ENCODE peak calls at places on chromosomes 11 and 22, in four cellular contexts. One of them, this sample, is unnamed.

GRCh38 chr22:27686534-27686933 is 115.0 kb downstream of the MN1 start:
- DNase-seq in K562: peak; percentile 37
- DNase-seq in HepG2: peak; percentile 39
- DNase-seq in SK-N-SH: no peak
- DNase-seq in this sample: no peak

GRCh38 chr11:130599073-130599654 is 150.7 kb downstream of the ADAMTS15 start:
- DNase-seq in K562: no peak
- DNase-seq in SK-N-SH: no peak
- DNase-seq in HepG2: no peak
- DNase-seq in this sample: no peak

GRCh38 chr11:72962084-72962483 is 147.9 kb downstream of the ATG16L2 start:
- DNase-seq in HepG2: no peak
- DNase-seq in SK-N-SH: no peak
- DNase-seq in K562: no peak
- DNase-seq in this sample: no peak

GRCh38 chr11:73869234-73869949 is 7.3 kb downstream of the COA4 start:
- DNase-seq in HepG2: no peak
- DNase-seq in K562: no peak
- DNase-seq in SK-N-SH: no peak
- DNase-seq in this sample: no peak

GRCh38 chr11:75966546-75967287 is 151.7 kb downstream of the UVRAG start:
- DNase-seq in SK-N-SH: no peak
- DNase-seq in HepG2: no peak
- DNase-seq in K562: no peak
- DNase-seq in this sample: no peak

GRCh38 chr11:30917859-30918478 is 331.8 kb upstream of the MPPED2 start:
- DNase-seq in K562: peak; percentile 50
- DNase-seq in SK-N-SH: peak; percentile 36
- DNase-seq in HepG2: peak; percentile 40
- DNase-seq in this sample: no peak

GRCh38 chr11:19382131-19382611 is 141.4 kb upstream of the E2F8 start:
- DNase-seq in HepG2: no peak
- DNase-seq in SK-N-SH: no peak
- DNase-seq in K562: no peak
- DNase-seq in this sample: no peak

GRCh38 chr11:27282806-27283205 is 80.2 kb downstream of the CCDC34 start:
- DNase-seq in K562: peak; percentile 21
- DNase-seq in HepG2: no peak
- DNase-seq in SK-N-SH: no peak
- DNase-seq in this sample: no peak

GRCh38 chr11:71458146-71459070 is 5.4 kb downstream of the NADSYN1 start:
- DNase-seq in K562: no peak
- DNase-seq in HepG2: no peak
- DNase-seq in SK-N-SH: no peak
- DNase-seq in this sample: no peak

GRCh38 chr22:46972256-46972655 is 209.8 kb downstream of the TBC1D22A start:
- DNase-seq in HepG2: no peak
- DNase-seq in K562: no peak
- DNase-seq in SK-N-SH: no peak
- DNase-seq in this sample: no peak

GRCh38 chr11:65524747-65525658 is at the start of gene SCYL1:
- DNase-seq in K562: peak; percentile 74
- DNase-seq in HepG2: no peak
- DNase-seq in SK-N-SH: peak; percentile 99
- DNase-seq in this sample: peak; percentile 78

GRCh38 chr11:111949519-111950426 is 12.6 kb downstream of the DIXDC1 start:
- DNase-seq in SK-N-SH: no peak
- DNase-seq in HepG2: no peak
- DNase-seq in K562: peak; percentile 56
- DNase-seq in this sample: no peak

GRCh38 chr11:10498426-10499250 is 42.3 kb downstream of the RNF141 start:
- DNase-seq in K562: no peak
- DNase-seq in SK-N-SH: no peak
- DNase-seq in HepG2: no peak
- DNase-seq in this sample: no peak

GRCh38 chr11:119782021-119782420 is 53.0 kb upstream of the NECTIN1 start:
- DNase-seq in K562: no peak
- DNase-seq in SK-N-SH: no peak
- DNase-seq in HepG2: no peak
- DNase-seq in this sample: peak; percentile 44

GRCh38 chr11:65110354-65110861 is 1.3 kb upstream of the TM7SF2 start:
- DNase-seq in SK-N-SH: peak; percentile 91
- DNase-seq in HepG2: peak; percentile 68
- DNase-seq in K562: peak; percentile 88
- DNase-seq in this sample: peak; percentile 98

GRCh38 chr11:113730887-113731726 is 25.0 kb upstream of the TMPRSS5 start:
- DNase-seq in K562: peak; percentile 80
- DNase-seq in HepG2: peak; percentile 47
- DNase-seq in SK-N-SH: peak; percentile 62
- DNase-seq in this sample: peak; percentile 43

GRCh38 chr11:75386912-75387311 is 12.4 kb upstream of the RPS3 start:
- DNase-seq in K562: no peak
- DNase-seq in SK-N-SH: no peak
- DNase-seq in HepG2: no peak
- DNase-seq in this sample: no peak

GRCh38 chr22:39748877-39749276 is 144.7 kb downstream of the ENTHD1 start:
- DNase-seq in SK-N-SH: no peak
- DNase-seq in HepG2: no peak
- DNase-seq in K562: no peak
- DNase-seq in this sample: no peak

GRCh38 chr11:127002669-127003259 is 2.2 kb upstream of the KIRREL3 start:
- DNase-seq in K562: no peak
- DNase-seq in HepG2: no peak
- DNase-seq in SK-N-SH: no peak
- DNase-seq in this sample: no peak

GRCh38 chr11:116373545-116373944 is 399.2 kb downstream of the BUD13 start:
- DNase-seq in SK-N-SH: no peak
- DNase-seq in HepG2: no peak
- DNase-seq in K562: no peak
- DNase-seq in this sample: no peak

GRCh38 chr22:19885841-19886592 is 31.3 kb upstream of the GNB1L start:
- DNase-seq in SK-N-SH: no peak
- DNase-seq in K562: no peak
- DNase-seq in HepG2: no peak
- DNase-seq in this sample: peak; percentile 7

GRCh38 chr11:48081151-48082010 is 101.0 kb downstream of the PTPRJ start:
- DNase-seq in K562: no peak
- DNase-seq in SK-N-SH: no peak
- DNase-seq in HepG2: no peak
- DNase-seq in this sample: no peak

GRCh38 chr22:34414467-34415440 is 494.5 kb upstream of the LARGE1 start:
- DNase-seq in HepG2: peak; percentile 84
- DNase-seq in SK-N-SH: peak; percentile 21
- DNase-seq in K562: peak; percentile 41
- DNase-seq in this sample: peak; percentile 80

GRCh38 chr11:133827556-133827955 is 17.8 kb downstream of the SPATA19 start:
- DNase-seq in HepG2: no peak
- DNase-seq in SK-N-SH: no peak
- DNase-seq in K562: no peak
- DNase-seq in this sample: no peak

GRCh38 chr22:43919106-43919965 is 4.3 kb upstream of the PNPLA3 start:
- DNase-seq in SK-N-SH: peak; percentile 12
- DNase-seq in HepG2: no peak
- DNase-seq in K562: no peak
- DNase-seq in this sample: no peak

DNA sequence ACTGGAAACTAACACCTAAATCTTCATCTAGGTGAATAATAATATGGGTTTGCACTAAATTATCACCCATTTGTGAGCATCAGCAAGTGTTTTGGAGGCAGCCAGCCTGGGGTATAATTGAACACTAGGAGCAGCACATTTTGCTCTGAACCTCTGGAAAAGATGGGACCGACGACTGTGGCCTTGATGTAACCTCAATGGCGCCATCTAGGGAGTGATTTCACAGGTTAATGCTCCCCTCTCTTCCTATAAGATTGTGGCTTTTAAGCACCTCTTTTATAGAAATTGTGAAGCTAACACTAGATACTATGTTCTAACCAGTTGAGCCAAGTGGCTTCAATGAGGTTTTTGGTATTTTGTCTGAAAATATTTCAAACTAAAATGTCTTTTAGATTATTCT is 203.7 kb downstream of the NELL1 start:
- DNase-seq in K562: peak; percentile 32
- DNase-seq in SK-N-SH: peak; percentile 64
- DNase-seq in HepG2: peak; percentile 49
- DNase-seq in this sample: peak; percentile 61
- TF ChIP-seq CTCF in K562: peak; percentile 12
- TF ChIP-seq CTCF in SK-N-SH: peak; percentile 23
- TF ChIP-seq CTCF in HepG2: peak; percentile 32
- TF ChIP-seq CTCF in this sample: peak; percentile 46

GRCh38 chr22:48961705-48962104 is 866.0 kb downstream of the BRD1 start:
- DNase-seq in SK-N-SH: no peak
- DNase-seq in K562: no peak
- DNase-seq in HepG2: no peak
- DNase-seq in this sample: no peak
- TF ChIP-seq FOXJ3 in SK-N-SH: no peak
- TF ChIP-seq FOXJ3 in K562: no peak
- TF ChIP-seq FOXJ3 in HepG2: no peak
- TF ChIP-seq FOXJ3 in this sample: no peak

DNA sequence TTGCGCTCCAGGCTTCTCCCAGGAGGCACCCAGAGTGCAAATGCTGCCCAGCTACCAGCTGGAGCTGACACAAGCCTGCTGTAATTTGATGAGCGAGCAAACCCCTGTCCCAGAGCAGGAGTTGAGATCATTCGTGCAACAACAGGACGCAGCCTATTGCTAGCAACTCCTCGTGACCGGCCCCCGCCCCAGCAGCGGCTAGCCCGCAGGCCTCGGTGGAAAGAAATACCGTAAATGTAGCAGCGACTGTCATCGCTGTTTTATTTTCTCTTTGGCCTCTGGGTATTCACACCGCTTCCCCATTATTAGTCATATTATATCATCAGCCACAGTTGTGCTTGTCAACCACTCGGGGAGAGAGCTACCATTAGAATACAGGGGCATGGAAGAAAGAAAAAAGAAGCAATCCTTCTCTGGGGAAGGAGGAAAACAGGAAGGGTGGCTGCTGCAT is 59.2 kb upstream of the ATXN10 start:
- DNase-seq in HepG2: no peak
- DNase-seq in SK-N-SH: no peak
- DNase-seq in K562: no peak
- DNase-seq in this sample: no peak
- TF ChIP-seq CTCF in HepG2: no peak
- TF ChIP-seq CTCF in SK-N-SH: no peak
- TF ChIP-seq CTCF in K562: no peak
- TF ChIP-seq CTCF in this sample: no peak

GRCh38 chr11:128904872-128905344 is 13.8 kb downstream of the KCNJ5 start:
- DNase-seq in K562: no peak
- DNase-seq in HepG2: no peak
- DNase-seq in SK-N-SH: peak; percentile 85
- DNase-seq in this sample: no peak
- TF ChIP-seq FOXJ3 in K562: no peak
- TF ChIP-seq FOXJ3 in HepG2: no peak
- TF ChIP-seq FOXJ3 in SK-N-SH: no peak
- TF ChIP-seq FOXJ3 in this sample: no peak

DNA sequence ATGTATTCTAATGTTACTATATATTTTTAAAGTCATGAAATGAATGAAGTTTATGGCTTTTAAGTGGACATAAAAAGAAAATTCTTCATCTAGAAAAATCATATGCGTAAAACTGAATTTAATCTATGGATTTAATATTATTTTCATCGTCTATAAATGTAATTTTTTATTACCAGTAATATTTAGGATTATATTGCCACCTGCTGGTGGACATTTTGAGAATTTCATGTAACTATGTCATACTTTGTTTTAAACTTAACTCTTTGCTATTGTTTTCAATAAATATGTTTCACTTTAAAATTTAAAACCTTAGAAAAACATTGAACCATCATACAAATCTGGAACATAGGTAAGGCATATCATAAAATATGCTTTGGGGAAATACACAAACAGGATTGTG is 66.5 kb upstream of the CEP126 start:
- DNase-seq in SK-N-SH: no peak
- DNase-seq in HepG2: peak; percentile 20
- DNase-seq in K562: peak; percentile 6
- DNase-seq in this sample: no peak
- TF ChIP-seq CTCF in SK-N-SH: peak; percentile 68
- TF ChIP-seq CTCF in HepG2: no peak
- TF ChIP-seq CTCF in K562: no peak
- TF ChIP-seq CTCF in this sample: no peak

GRCh38 chr11:128908391-128909246 is 17.5 kb downstream of the KCNJ5 start:
- DNase-seq in K562: no peak
- DNase-seq in HepG2: no peak
- DNase-seq in SK-N-SH: peak; percentile 74
- DNase-seq in this sample: no peak
- TF ChIP-seq FOXJ3 in K562: no peak
- TF ChIP-seq FOXJ3 in HepG2: no peak
- TF ChIP-seq FOXJ3 in SK-N-SH: peak; percentile 26
- TF ChIP-seq FOXJ3 in this sample: no peak

DNA sequence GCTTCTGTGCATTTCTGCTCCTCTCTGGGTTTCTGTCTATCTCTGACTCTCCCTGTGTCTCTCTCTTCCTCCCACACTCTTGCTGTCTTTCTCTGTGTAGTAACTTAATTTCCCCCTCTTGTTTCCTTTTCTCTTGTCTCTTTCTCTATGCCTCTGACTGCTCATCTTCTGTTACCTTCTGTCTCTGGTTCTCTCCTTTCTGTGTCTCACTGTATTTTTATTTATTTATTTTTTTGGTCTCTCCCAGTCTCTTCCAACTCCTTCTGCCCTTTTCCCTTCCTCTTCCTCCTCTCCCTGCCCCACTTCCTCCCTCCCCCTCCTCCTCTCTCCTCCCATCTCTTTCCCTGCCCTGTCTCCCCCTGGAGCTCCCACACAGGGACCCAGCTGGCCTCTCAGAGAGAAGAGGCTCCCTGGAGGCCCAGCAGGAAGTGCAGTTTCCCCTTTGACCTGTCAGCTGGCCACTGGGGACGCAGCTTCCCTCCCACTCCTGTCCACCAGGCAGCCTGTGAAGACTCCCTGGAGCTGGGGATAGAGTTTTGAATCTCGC is 38.3 kb upstream of the MYH9 start:
- DNase-seq in SK-N-SH: peak; percentile 57
- DNase-seq in HepG2: peak; percentile 74
- DNase-seq in K562: peak; percentile 82
- DNase-seq in this sample: no peak
- TF ChIP-seq CTCF in SK-N-SH: no peak
- TF ChIP-seq CTCF in HepG2: peak; percentile 53
- TF ChIP-seq CTCF in K562: peak; percentile 41
- TF ChIP-seq CTCF in this sample: no peak

GRCh38 chr22:32044913-32045312 is 1.9 kb downstream of the SLC5A1 start:
- DNase-seq in HepG2: no peak
- DNase-seq in SK-N-SH: peak; percentile 43
- DNase-seq in K562: no peak
- DNase-seq in this sample: no peak
- TF ChIP-seq FOXJ3 in HepG2: no peak
- TF ChIP-seq FOXJ3 in SK-N-SH: no peak
- TF ChIP-seq FOXJ3 in K562: no peak
- TF ChIP-seq FOXJ3 in this sample: no peak

DNA sequence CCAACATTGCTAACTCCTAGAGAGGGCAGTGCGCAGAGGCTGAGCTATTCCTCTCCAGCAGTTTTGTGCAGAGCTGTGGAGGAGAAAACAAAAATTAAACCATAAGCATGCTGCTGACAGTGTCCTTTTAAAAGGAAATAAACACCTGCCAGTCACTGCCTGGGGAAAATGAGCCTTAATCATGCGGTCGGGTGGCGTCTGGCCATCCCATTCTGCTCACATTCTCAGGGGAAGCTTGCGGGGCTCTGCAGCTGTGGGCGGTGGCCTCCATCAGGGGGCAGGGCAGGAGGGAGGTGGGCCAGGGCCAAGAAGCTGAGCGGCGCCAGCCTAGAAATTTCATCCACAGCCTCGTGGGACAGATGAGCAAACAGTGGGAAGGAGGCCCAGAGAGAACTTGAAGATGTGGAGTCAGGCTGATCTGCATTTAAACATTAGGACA is 71.0 kb upstream of the TP53I11 start:
- DNase-seq in HepG2: no peak
- DNase-seq in K562: no peak
- DNase-seq in SK-N-SH: peak; percentile 33
- DNase-seq in this sample: peak; percentile 40
- TF ChIP-seq CTCF in HepG2: no peak
- TF ChIP-seq CTCF in K562: no peak
- TF ChIP-seq CTCF in SK-N-SH: no peak
- TF ChIP-seq CTCF in this sample: no peak

This sample was measured in WTC11.